ENCODE peak calls at places on chromosomes 6 and 20, in eight cellular contexts. J is activated CD8-positive, alpha-beta memory T cell treated with anti-CD3 and anti-CD28 coated beads, Interleukin-2, amount 50 U/mL, for 4 hours; Y is neural crest cell; M is fibroblast of mammary gland; V is brain microvascular endothelial cell; C is stimulated activated CD4-positive, alpha-beta T cell treated with anti-CD3 and anti-CD28 coated beads, Interleukin-4, amount 100 ng/mL, for 48 hours; F is stimulated activated CD8-positive, alpha-beta memory T cell treated with anti-CD3 and anti-CD28 coated beads, Interleukin-2, amount 100 ng/mL, for 1 hour; X is tibial nerve. P is an unnamed sample.

GRCh38 chr20:3887870-3888614 is 1.1 kb upstream of the PANK2 start:
- DNase-seq in J (no peak), Y (no peak), M (peak; percentile 51), V (peak; percentile 29), C (no peak), F (no peak), X (no peak), P (peak; percentile 19)

GRCh38 chr20:58045156-58045555 is 183.3 kb downstream of the ANKRD60 start:
- DNase-seq in J (no peak), Y (no peak), M (peak; percentile 1), V (no peak), C (no peak), F (no peak), X (no peak), P (no peak)

GRCh38 chr6:100913400-100914276 is 32.5 kb upstream of the ASCC3 start:
- DNase-seq in J (no peak), Y (peak; percentile 7), M (no peak), V (no peak), C (no peak), F (no peak), X (no peak), P (peak; percentile 69)

GRCh38 chr6:15264412-15264811 is 18.5 kb downstream of the JARID2 start:
- DNase-seq in J (no peak), Y (no peak), M (no peak), V (no peak), C (no peak), F (no peak), X (no peak), P (no peak)

GRCh38 chr20:63361507-63362425 is 617 bp upstream of the CHRNA4 start:
- DNase-seq in J (no peak), Y (no peak), M (no peak), V (no peak), C (no peak), F (no peak), X (no peak), P (peak; percentile 68)

GRCh38 chr6:99589290-99589672 is 17.4 kb upstream of the PRDM13 start:
- DNase-seq in J (no peak), Y (no peak), M (no peak), V (no peak), C (no peak), F (no peak), X (no peak), P (peak; percentile 65)

GRCh38 chr6:39530201-39530759 is 194.9 kb downstream of the KIF6 start:
- DNase-seq in J (no peak), Y (no peak), M (peak; percentile 55), V (no peak), C (no peak), F (no peak), X (peak; percentile 40), P (no peak)

GRCh38 chr20:37615507-37616425 is 78.1 kb upstream of the CTNNBL1 start:
- DNase-seq in J (peak; percentile 45), Y (peak; percentile 37), M (peak; percentile 6), V (no peak), C (peak; percentile 69), F (peak; percentile 3), X (peak; percentile 66), P (peak; percentile 87)

GRCh38 chr20:61753196-61753942 is 312.3 kb downstream of the TAF4 start:
- DNase-seq in J (no peak), Y (no peak), M (peak; percentile 62), V (peak; percentile 18), C (no peak), F (no peak), X (no peak), P (no peak)

GRCh38 chr6:111758608-111759293 is 114.5 kb downstream of the FYN start:
- DNase-seq in J (peak; percentile 41), Y (no peak), M (no peak), V (no peak), C (no peak), F (no peak), X (no peak), P (no peak)

P was measured in GM23338.